ENCODE peak calls at places on chromosomes 11 and 22, in seven cellular contexts. H, F, Z, T, B, U and E are unnamed samples.

GRCh38 chr11:121112498-121113455 is 11.7 kb downstream of the TECTA start:
- DNase-seq in H (peak; percentile 53), F (peak; percentile 75), Z (peak; percentile 49), T (peak; percentile 55), B (no peak), U (peak; percentile 85), E (peak; percentile 64)

GRCh38 chr11:16964501-16964900 is 49.7 kb downstream of the PLEKHA7 start:
- DNase-seq in H (no peak), F (no peak), Z (no peak), T (no peak), B (no peak), U (no peak), E (no peak)

GRCh38 chr22:40621309-40622151 is 15.0 kb downstream of the MRTFA start:
- DNase-seq in H (no peak), F (no peak), Z (no peak), T (no peak), B (no peak), U (no peak), E (no peak)

GRCh38 chr22:24516301-24516737 is 21.2 kb downstream of the UPB1 start:
- DNase-seq in H (peak; percentile 19), F (no peak), Z (no peak), T (peak; percentile 62), B (no peak), U (no peak), E (no peak)

GRCh38 chr22:28075260-28075981 is 156.4 kb upstream of the PITPNB start:
- DNase-seq in H (peak; percentile 38), F (peak; percentile 39), Z (peak; percentile 8), T (peak; percentile 65), B (no peak), U (no peak), E (peak; percentile 62)

GRCh38 chr11:12867531-12867930 is 141.6 kb upstream of the RASSF10 start:
- DNase-seq in H (no peak), F (no peak), Z (no peak), T (no peak), B (no peak), U (no peak), E (no peak)

GRCh38 chr11:123478352-123478986 is 48.4 kb downstream of the GRAMD1B start:
- DNase-seq in H (peak; percentile 80), F (peak; percentile 63), Z (peak; percentile 42), T (no peak), B (no peak), U (peak; percentile 76), E (peak; percentile 43)

GRCh38 chr11:102912482-102912830 is 37.7 kb upstream of the MMP12 start:
- DNase-seq in H (no peak), F (no peak), Z (no peak), T (no peak), B (no peak), U (no peak), E (no peak)

GRCh38 chr22:33493476-33494205 is 426.6 kb downstream of the LARGE1 start:
- DNase-seq in H (no peak), F (no peak), Z (no peak), T (no peak), B (no peak), U (no peak), E (no peak)

DNA sequence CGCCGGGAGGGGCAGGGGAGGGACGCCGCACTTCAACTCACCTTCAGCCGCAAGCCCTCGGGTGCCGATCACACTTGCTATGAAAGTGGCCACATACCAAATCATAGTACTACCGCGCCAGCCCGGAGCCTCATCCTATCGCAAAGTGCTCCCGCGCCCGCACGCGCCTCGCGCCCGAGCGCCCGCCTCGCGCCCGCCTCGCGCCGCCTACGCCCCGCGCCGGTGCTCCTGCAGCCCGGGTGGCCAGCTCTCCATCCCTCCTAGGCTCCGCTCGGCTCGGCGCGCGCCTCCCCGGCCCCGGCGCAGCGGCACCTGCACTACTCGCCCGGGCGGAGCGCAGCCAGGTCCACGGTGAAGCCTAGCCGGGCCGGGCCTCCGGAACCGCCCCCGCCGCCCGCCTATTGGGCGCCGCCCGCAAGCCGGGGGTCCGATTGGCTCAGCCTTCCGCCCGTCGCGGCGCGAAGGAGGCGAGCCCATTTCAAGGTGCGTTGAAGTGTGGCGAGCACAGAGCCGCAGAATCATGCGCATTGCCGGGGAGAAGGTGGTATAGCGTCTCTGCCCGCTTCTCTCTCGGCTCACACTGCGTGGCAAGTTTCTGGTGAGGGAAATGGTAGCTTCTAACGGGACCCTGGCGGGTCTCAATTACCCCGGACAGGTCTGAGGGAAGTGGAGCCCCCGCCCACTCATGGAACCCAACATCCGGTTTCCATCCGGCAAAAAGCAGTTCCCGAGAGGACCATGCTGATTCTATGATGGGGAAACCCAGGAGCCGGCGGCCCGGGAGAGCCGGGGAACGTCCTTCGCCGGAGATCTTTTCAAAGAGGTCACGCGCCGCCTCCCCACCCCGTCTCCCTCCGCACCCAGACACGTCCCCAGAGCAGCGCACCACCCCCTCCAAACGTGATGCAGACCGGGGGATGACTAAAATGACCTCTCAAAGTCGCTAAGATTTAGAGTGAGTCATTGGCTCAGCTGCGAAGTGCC is at the start of gene IGSF9B:
- DNase-seq in H (peak; percentile 81), F (peak; percentile 80), Z (peak; percentile 89), T (peak; percentile 63), B (no peak), U (peak; percentile 98), E (peak; percentile 89)
- H3K4me1 ChIP-seq in H (peaks cover under 1% of the 10 kb centered on the region), F (no peaks in the 10 kb centered on the region), Z (peaks cover 24% of the 10 kb centered on the region), T (peaks cover 49% of the 10 kb centered on the region), B (peaks cover 76% of the 10 kb centered on the region), U (no peaks in the 10 kb centered on the region), E (peaks cover 46% of the 10 kb centered on the region)

GRCh38 chr22:21982338-21982965 is at the start of gene TOP3B:
- DNase-seq in H (peak; percentile 75), F (peak; percentile 73), Z (peak; percentile 86), T (peak; percentile 64), B (peak; percentile 94), U (peak; percentile 92), E (peak; percentile 88)
- TF ChIP-seq EP300 in H (no peak), F (no peak), Z (no peak), T (peak; percentile 83), B (no peak), U (no peak), E (no peak)

GRCh38 chr11:119315139-119316016 is 1.6 kb downstream of the MCAM start:
- DNase-seq in H (no peak), F (no peak), Z (peak; percentile 62), T (no peak), B (no peak), U (peak; percentile 72), E (no peak)
- H3K4me1 ChIP-seq in H (peaks cover 27% of the 10 kb centered on the region), F (peaks cover 11% of the 10 kb centered on the region), Z (peaks cover 35% of the 10 kb centered on the region), T (peaks cover 68% of the 10 kb centered on the region), B (peaks cover 98% of the 10 kb centered on the region), U (peaks cover 12% of the 10 kb centered on the region), E (peaks cover 66% of the 10 kb centered on the region)

DNA sequence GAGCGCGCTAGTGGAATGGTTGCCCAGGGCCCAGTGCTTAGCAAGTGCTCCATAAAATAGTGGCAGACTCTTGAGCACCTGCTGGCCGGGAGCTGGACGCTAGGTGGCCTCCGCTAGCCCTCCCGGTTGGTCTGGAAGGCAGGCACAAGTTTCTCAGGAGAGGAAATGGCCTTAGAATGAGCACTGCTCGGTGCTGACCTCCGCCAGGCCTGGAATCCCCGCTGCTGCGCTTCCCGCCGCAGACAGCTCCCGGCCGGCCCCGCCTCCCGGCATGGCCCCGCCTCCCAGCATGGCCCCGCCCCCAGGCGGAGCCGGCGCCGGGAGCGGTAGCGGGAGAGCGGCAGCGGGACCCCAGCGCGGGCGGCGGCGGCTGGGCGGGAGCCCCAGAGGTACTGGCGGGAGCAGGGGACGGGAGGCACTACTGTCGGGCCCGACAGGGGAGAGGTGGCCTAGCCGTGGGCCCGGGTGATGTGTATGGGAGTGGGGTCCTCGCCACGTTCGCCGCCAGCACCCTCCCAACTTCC is at the start of gene SIPA1:
- DNase-seq in H (peak; percentile 91), F (peak; percentile 81), Z (peak; percentile 80), T (no peak), B (no peak), U (peak; percentile 96), E (peak; percentile 78)
- TF ChIP-seq EP300 in H (no peak), F (no peak), Z (no peak), T (no peak), B (no peak), U (no peak), E (no peak)

GRCh38 chr22:38761202-38762162 is 5.7 kb upstream of the SUN2 start:
- DNase-seq in H (no peak), F (no peak), Z (peak; percentile 41), T (no peak), B (no peak), U (no peak), E (no peak)

GRCh38 chr22:38759005-38759404 is 3.2 kb upstream of the SUN2 start:
- DNase-seq in H (no peak), F (no peak), Z (no peak), T (no peak), B (no peak), U (no peak), E (no peak)

GRCh38 chr22:38762607-38763006 is 6.8 kb upstream of the SUN2 start:
- DNase-seq in H (no peak), F (no peak), Z (no peak), T (no peak), B (no peak), U (no peak), E (no peak)

GRCh38 chr22:38758276-38758945 is 2.6 kb upstream of the SUN2 start:
- DNase-seq in H (no peak), F (no peak), Z (no peak), T (no peak), B (no peak), U (no peak), E (no peak)

DNA sequence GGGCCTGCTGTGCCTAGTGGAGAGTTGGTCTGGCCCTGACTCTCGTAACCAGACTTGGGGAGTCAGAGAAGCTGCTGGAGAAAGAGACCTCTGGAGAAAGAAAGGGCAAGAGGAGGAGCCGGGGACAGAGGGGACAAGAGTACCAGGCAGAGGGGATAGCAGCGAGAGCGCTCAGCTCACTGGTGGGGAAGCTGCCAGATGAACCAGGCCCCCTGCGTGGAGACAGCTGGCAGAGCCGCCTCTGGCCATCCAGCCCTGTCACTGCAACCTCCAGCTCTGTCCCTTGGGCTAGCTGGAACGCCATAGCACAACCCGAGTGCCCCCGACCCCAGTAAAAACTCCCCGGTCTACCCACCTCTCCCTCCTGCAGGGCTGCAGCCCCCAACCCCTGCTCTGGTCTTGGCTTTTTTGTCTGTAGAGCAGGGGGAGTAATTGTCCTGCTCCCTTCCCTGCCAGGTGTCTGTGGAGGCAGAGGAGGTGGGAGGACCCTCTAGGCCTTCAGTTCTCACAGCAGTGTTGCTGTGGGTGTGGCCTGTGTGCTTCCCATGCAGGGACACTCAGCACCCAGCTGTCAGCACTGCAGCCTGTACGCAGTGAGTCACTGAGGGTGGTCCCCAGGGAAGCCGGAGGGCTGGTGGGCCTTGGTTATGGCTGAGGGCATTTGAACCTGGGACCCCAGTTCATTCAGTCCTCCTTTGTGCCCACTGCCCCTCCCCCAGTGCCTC is 4.8 kb upstream of the SUN2 start:
- DNase-seq in H (no peak), F (no peak), Z (no peak), T (no peak), B (no peak), U (no peak), E (no peak)
- H3K4me1 ChIP-seq in H (peaks cover 29% of the 10 kb centered on the region), F (peaks cover 4% of the 10 kb centered on the region), Z (peaks cover 13% of the 10 kb centered on the region), T (peaks cover 30% of the 10 kb centered on the region), B (peaks cover 16% of the 10 kb centered on the region), U (no peaks in the 10 kb centered on the region), E (peaks cover 14% of the 10 kb centered on the region)